ENCODE peak calls at places on chromosome 22, in nine cellular contexts. One of them, this sample, is unnamed.

GRCh38 chr22:39622881-39623367 is 52.4 kb downstream of the CACNA1I start:
- DNase-seq in caudate nucleus: no peak
- DNase-seq in NCI-H1417: no peak
- DNase-seq in activated CD4-positive, CD25-positive, alpha-beta regulatory T cell: peak
- DNase-seq in astrocyte of the hippocampus: peak
- DNase-seq in NCI-H460: peak
- DNase-seq in GM20000: peak
- DNase-seq in SHP77: peak
- DNase-seq in A549: peak
- DNase-seq in this sample: no peak

GRCh38 chr22:49086181-49086580 is 741.5 kb downstream of the BRD1 start:
- DNase-seq in GM20000: no peak
- DNase-seq in caudate nucleus: no peak
- DNase-seq in NCI-H460: no peak
- DNase-seq in activated CD4-positive, CD25-positive, alpha-beta regulatory T cell: no peak
- DNase-seq in SHP77: no peak
- DNase-seq in astrocyte of the hippocampus: no peak
- DNase-seq in A549: no peak
- DNase-seq in NCI-H1417: no peak
- DNase-seq in this sample: no peak

GRCh38 chr22:28075260-28075981 is 156.4 kb upstream of the PITPNB start:
- DNase-seq in NCI-H1417: no peak
- DNase-seq in NCI-H460: no peak
- DNase-seq in A549: peak
- DNase-seq in SHP77: no peak
- DNase-seq in caudate nucleus: no peak
- DNase-seq in activated CD4-positive, CD25-positive, alpha-beta regulatory T cell: no peak
- DNase-seq in astrocyte of the hippocampus: peak
- DNase-seq in GM20000: no peak
- DNase-seq in this sample: no peak

GRCh38 chr22:22009661-22010060 is 27.1 kb upstream of the TOP3B start:
- DNase-seq in SHP77: no peak
- DNase-seq in NCI-H460: no peak
- DNase-seq in astrocyte of the hippocampus: no peak
- DNase-seq in GM20000: no peak
- DNase-seq in NCI-H1417: no peak
- DNase-seq in activated CD4-positive, CD25-positive, alpha-beta regulatory T cell: no peak
- DNase-seq in caudate nucleus: no peak
- DNase-seq in A549: no peak
- DNase-seq in this sample: no peak

GRCh38 chr22:36493690-36494110 is 12.3 kb upstream of the TXN2 start:
- DNase-seq in A549: no peak
- DNase-seq in NCI-H1417: no peak
- DNase-seq in astrocyte of the hippocampus: no peak
- DNase-seq in NCI-H460: no peak
- DNase-seq in GM20000: peak
- DNase-seq in caudate nucleus: no peak
- DNase-seq in activated CD4-positive, CD25-positive, alpha-beta regulatory T cell: no peak
- DNase-seq in SHP77: no peak
- DNase-seq in this sample: no peak

GRCh38 chr22:32744560-32744959 is 56.9 kb upstream of the TIMP3 start:
- DNase-seq in SHP77: no peak
- DNase-seq in activated CD4-positive, CD25-positive, alpha-beta regulatory T cell: no peak
- DNase-seq in caudate nucleus: no peak
- DNase-seq in NCI-H1417: no peak
- DNase-seq in GM20000: no peak
- DNase-seq in A549: no peak
- DNase-seq in astrocyte of the hippocampus: no peak
- DNase-seq in NCI-H460: no peak
- DNase-seq in this sample: no peak

GRCh38 chr22:27673839-27674238 is 127.7 kb downstream of the MN1 start:
- DNase-seq in A549: no peak
- DNase-seq in astrocyte of the hippocampus: no peak
- DNase-seq in SHP77: no peak
- DNase-seq in NCI-H460: no peak
- DNase-seq in NCI-H1417: no peak
- DNase-seq in GM20000: no peak
- DNase-seq in caudate nucleus: peak
- DNase-seq in activated CD4-positive, CD25-positive, alpha-beta regulatory T cell: no peak
- DNase-seq in this sample: no peak

GRCh38 chr22:35842954-35843353 is 125.3 kb downstream of the APOL5 start:
- DNase-seq in NCI-H460: peak
- DNase-seq in NCI-H1417: no peak
- DNase-seq in activated CD4-positive, CD25-positive, alpha-beta regulatory T cell: no peak
- DNase-seq in astrocyte of the hippocampus: peak
- DNase-seq in SHP77: peak
- DNase-seq in GM20000: peak
- DNase-seq in A549: peak
- DNase-seq in caudate nucleus: no peak
- DNase-seq in this sample: peak

GRCh38 chr22:22408731-22409696 is 99.5 kb downstream of the ZNF280B start:
- DNase-seq in NCI-H460: peak
- DNase-seq in SHP77: peak
- DNase-seq in activated CD4-positive, CD25-positive, alpha-beta regulatory T cell: no peak
- DNase-seq in GM20000: peak
- DNase-seq in A549: peak
- DNase-seq in astrocyte of the hippocampus: peak
- DNase-seq in NCI-H1417: no peak
- DNase-seq in caudate nucleus: no peak
- DNase-seq in this sample: peak

GRCh38 chr22:30015846-30016245 is 64.4 kb upstream of the HORMAD2 start:
- DNase-seq in SHP77: no peak
- DNase-seq in astrocyte of the hippocampus: peak
- DNase-seq in GM20000: no peak
- DNase-seq in NCI-H460: no peak
- DNase-seq in caudate nucleus: no peak
- DNase-seq in activated CD4-positive, CD25-positive, alpha-beta regulatory T cell: no peak
- DNase-seq in A549: no peak
- DNase-seq in NCI-H1417: no peak
- DNase-seq in this sample: no peak

GRCh38 chr22:42926034-42926433 is 69.0 kb upstream of the ARFGAP3 start:
- DNase-seq in NCI-H1417: no peak
- DNase-seq in SHP77: no peak
- DNase-seq in A549: no peak
- DNase-seq in astrocyte of the hippocampus: peak
- DNase-seq in NCI-H460: no peak
- DNase-seq in caudate nucleus: no peak
- DNase-seq in activated CD4-positive, CD25-positive, alpha-beta regulatory T cell: no peak
- DNase-seq in GM20000: no peak
- DNase-seq in this sample: no peak

This sample was measured in Caco-2.